ENCODE peak calls at places on chromosomes 11 and 22, in eight cellular contexts. One of them, this sample, is unnamed.

GRCh38 chr11:65742353-65742752 is 21.8 kb upstream of the RNASEH2C start:
- DNase-seq in central memory CD4-positive, alpha-beta T cell: no peak
- DNase-seq in activated T-cell treated with anti-CD3 and anti-CD28 coated beads for 24 hours: no peak
- DNase-seq in GDM1: no peak
- DNase-seq in WTC11: no peak
- DNase-seq in NCI-H1092 treated with DMSO at 0.1 percent for 48 hours: no peak
- DNase-seq in myocyte: no peak
- DNase-seq in stimulated activated effector memory CD8-positive, alpha-beta T cell treated with anti-CD3 and anti-CD28 coated beads, Interleukin-12 subunit alpha, Interleukin-12 subunit beta, amount 100 ng/mL, for 72 hours: no peak
- DNase-seq in this sample: no peak

GRCh38 chr11:106714179-106714578 is 304.1 kb downstream of the GUCY1A2 start:
- DNase-seq in central memory CD4-positive, alpha-beta T cell: no peak
- DNase-seq in activated T-cell treated with anti-CD3 and anti-CD28 coated beads for 24 hours: no peak
- DNase-seq in GDM1: no peak
- DNase-seq in WTC11: no peak
- DNase-seq in NCI-H1092 treated with DMSO at 0.1 percent for 48 hours: no peak
- DNase-seq in myocyte: no peak
- DNase-seq in stimulated activated effector memory CD8-positive, alpha-beta T cell treated with anti-CD3 and anti-CD28 coated beads, Interleukin-12 subunit alpha, Interleukin-12 subunit beta, amount 100 ng/mL, for 72 hours: no peak
- DNase-seq in this sample: no peak

GRCh38 chr11:125945011-125945796 is 640 bp upstream of the VSIG10L2 start:
- DNase-seq in central memory CD4-positive, alpha-beta T cell: no peak
- DNase-seq in activated T-cell treated with anti-CD3 and anti-CD28 coated beads for 24 hours: no peak
- DNase-seq in GDM1: no peak
- DNase-seq in WTC11: no peak
- DNase-seq in NCI-H1092 treated with DMSO at 0.1 percent for 48 hours: no peak
- DNase-seq in myocyte: no peak
- DNase-seq in stimulated activated effector memory CD8-positive, alpha-beta T cell treated with anti-CD3 and anti-CD28 coated beads, Interleukin-12 subunit alpha, Interleukin-12 subunit beta, amount 100 ng/mL, for 72 hours: no peak
- DNase-seq in this sample: no peak

GRCh38 chr22:44577391-44578114 is 79.5 kb upstream of the RTL6 start:
- DNase-seq in central memory CD4-positive, alpha-beta T cell: no peak
- DNase-seq in activated T-cell treated with anti-CD3 and anti-CD28 coated beads for 24 hours: no peak
- DNase-seq in GDM1: no peak
- DNase-seq in WTC11: no peak
- DNase-seq in NCI-H1092 treated with DMSO at 0.1 percent for 48 hours: no peak
- DNase-seq in myocyte: no peak
- DNase-seq in stimulated activated effector memory CD8-positive, alpha-beta T cell treated with anti-CD3 and anti-CD28 coated beads, Interleukin-12 subunit alpha, Interleukin-12 subunit beta, amount 100 ng/mL, for 72 hours: no peak
- DNase-seq in this sample: no peak

GRCh38 chr22:29385305-29385704 is 3.1 kb downstream of the AP1B1 start:
- DNase-seq in central memory CD4-positive, alpha-beta T cell: no peak
- DNase-seq in activated T-cell treated with anti-CD3 and anti-CD28 coated beads for 24 hours: no peak
- DNase-seq in GDM1: no peak
- DNase-seq in WTC11: no peak
- DNase-seq in NCI-H1092 treated with DMSO at 0.1 percent for 48 hours: no peak
- DNase-seq in myocyte: no peak
- DNase-seq in stimulated activated effector memory CD8-positive, alpha-beta T cell treated with anti-CD3 and anti-CD28 coated beads, Interleukin-12 subunit alpha, Interleukin-12 subunit beta, amount 100 ng/mL, for 72 hours: no peak
- DNase-seq in this sample: no peak

GRCh38 chr11:122486793-122487495 is 168.6 kb upstream of the UBASH3B start:
- DNase-seq in central memory CD4-positive, alpha-beta T cell: no peak
- DNase-seq in activated T-cell treated with anti-CD3 and anti-CD28 coated beads for 24 hours: no peak
- DNase-seq in GDM1: no peak
- DNase-seq in WTC11: peak
- DNase-seq in NCI-H1092 treated with DMSO at 0.1 percent for 48 hours: no peak
- DNase-seq in myocyte: no peak
- DNase-seq in stimulated activated effector memory CD8-positive, alpha-beta T cell treated with anti-CD3 and anti-CD28 coated beads, Interleukin-12 subunit alpha, Interleukin-12 subunit beta, amount 100 ng/mL, for 72 hours: no peak
- DNase-seq in this sample: no peak

GRCh38 chr22:20025401-20026203 is 4.7 kb downstream of the TANGO2 start:
- DNase-seq in central memory CD4-positive, alpha-beta T cell: no peak
- DNase-seq in activated T-cell treated with anti-CD3 and anti-CD28 coated beads for 24 hours: no peak
- DNase-seq in GDM1: no peak
- DNase-seq in WTC11: no peak
- DNase-seq in NCI-H1092 treated with DMSO at 0.1 percent for 48 hours: no peak
- DNase-seq in myocyte: no peak
- DNase-seq in stimulated activated effector memory CD8-positive, alpha-beta T cell treated with anti-CD3 and anti-CD28 coated beads, Interleukin-12 subunit alpha, Interleukin-12 subunit beta, amount 100 ng/mL, for 72 hours: no peak
- DNase-seq in this sample: no peak

GRCh38 chr22:43436536-43437267 is 24.9 kb downstream of the MPPED1 start:
- DNase-seq in central memory CD4-positive, alpha-beta T cell: no peak
- DNase-seq in activated T-cell treated with anti-CD3 and anti-CD28 coated beads for 24 hours: no peak
- DNase-seq in GDM1: no peak
- DNase-seq in WTC11: no peak
- DNase-seq in NCI-H1092 treated with DMSO at 0.1 percent for 48 hours: no peak
- DNase-seq in myocyte: no peak
- DNase-seq in stimulated activated effector memory CD8-positive, alpha-beta T cell treated with anti-CD3 and anti-CD28 coated beads, Interleukin-12 subunit alpha, Interleukin-12 subunit beta, amount 100 ng/mL, for 72 hours: no peak
- DNase-seq in this sample: no peak

GRCh38 chr11:65095974-65096806 is at the start of gene VPS51:
- DNase-seq in central memory CD4-positive, alpha-beta T cell: peak
- DNase-seq in activated T-cell treated with anti-CD3 and anti-CD28 coated beads for 24 hours: peak
- DNase-seq in GDM1: peak
- DNase-seq in WTC11: peak
- DNase-seq in NCI-H1092 treated with DMSO at 0.1 percent for 48 hours: peak
- DNase-seq in myocyte: peak
- DNase-seq in stimulated activated effector memory CD8-positive, alpha-beta T cell treated with anti-CD3 and anti-CD28 coated beads, Interleukin-12 subunit alpha, Interleukin-12 subunit beta, amount 100 ng/mL, for 72 hours: peak
- DNase-seq in this sample: no peak

GRCh38 chr11:63920126-63920869 is 3.3 kb upstream of the RCOR2 start:
- DNase-seq in central memory CD4-positive, alpha-beta T cell: no peak
- DNase-seq in activated T-cell treated with anti-CD3 and anti-CD28 coated beads for 24 hours: no peak
- DNase-seq in GDM1: no peak
- DNase-seq in WTC11: peak
- DNase-seq in NCI-H1092 treated with DMSO at 0.1 percent for 48 hours: no peak
- DNase-seq in myocyte: peak
- DNase-seq in stimulated activated effector memory CD8-positive, alpha-beta T cell treated with anti-CD3 and anti-CD28 coated beads, Interleukin-12 subunit alpha, Interleukin-12 subunit beta, amount 100 ng/mL, for 72 hours: no peak
- DNase-seq in this sample: no peak

GRCh38 chr11:78840623-78841022 is 266.0 kb upstream of the NARS2 start:
- DNase-seq in central memory CD4-positive, alpha-beta T cell: no peak
- DNase-seq in activated T-cell treated with anti-CD3 and anti-CD28 coated beads for 24 hours: no peak
- DNase-seq in GDM1: no peak
- DNase-seq in WTC11: no peak
- DNase-seq in NCI-H1092 treated with DMSO at 0.1 percent for 48 hours: no peak
- DNase-seq in myocyte: no peak
- DNase-seq in stimulated activated effector memory CD8-positive, alpha-beta T cell treated with anti-CD3 and anti-CD28 coated beads, Interleukin-12 subunit alpha, Interleukin-12 subunit beta, amount 100 ng/mL, for 72 hours: no peak
- DNase-seq in this sample: no peak

GRCh38 chr11:86341382-86341781 is 33.3 kb upstream of the CCDC81 start:
- DNase-seq in central memory CD4-positive, alpha-beta T cell: no peak
- DNase-seq in activated T-cell treated with anti-CD3 and anti-CD28 coated beads for 24 hours: no peak
- DNase-seq in GDM1: no peak
- DNase-seq in WTC11: no peak
- DNase-seq in NCI-H1092 treated with DMSO at 0.1 percent for 48 hours: no peak
- DNase-seq in myocyte: no peak
- DNase-seq in stimulated activated effector memory CD8-positive, alpha-beta T cell treated with anti-CD3 and anti-CD28 coated beads, Interleukin-12 subunit alpha, Interleukin-12 subunit beta, amount 100 ng/mL, for 72 hours: no peak
- DNase-seq in this sample: no peak

GRCh38 chr11:88523362-88524028 is 186.0 kb upstream of the CTSC start:
- DNase-seq in central memory CD4-positive, alpha-beta T cell: no peak
- DNase-seq in activated T-cell treated with anti-CD3 and anti-CD28 coated beads for 24 hours: no peak
- DNase-seq in GDM1: no peak
- DNase-seq in WTC11: no peak
- DNase-seq in NCI-H1092 treated with DMSO at 0.1 percent for 48 hours: no peak
- DNase-seq in myocyte: peak
- DNase-seq in stimulated activated effector memory CD8-positive, alpha-beta T cell treated with anti-CD3 and anti-CD28 coated beads, Interleukin-12 subunit alpha, Interleukin-12 subunit beta, amount 100 ng/mL, for 72 hours: no peak
- DNase-seq in this sample: no peak

GRCh38 chr11:32916994-32917393 is 24.4 kb downstream of the QSER1 start:
- DNase-seq in central memory CD4-positive, alpha-beta T cell: no peak
- DNase-seq in activated T-cell treated with anti-CD3 and anti-CD28 coated beads for 24 hours: no peak
- DNase-seq in GDM1: no peak
- DNase-seq in WTC11: no peak
- DNase-seq in NCI-H1092 treated with DMSO at 0.1 percent for 48 hours: no peak
- DNase-seq in myocyte: no peak
- DNase-seq in stimulated activated effector memory CD8-positive, alpha-beta T cell treated with anti-CD3 and anti-CD28 coated beads, Interleukin-12 subunit alpha, Interleukin-12 subunit beta, amount 100 ng/mL, for 72 hours: no peak
- DNase-seq in this sample: no peak

GRCh38 chr22:25548866-25549464 is 15.5 kb upstream of the GRK3 start:
- DNase-seq in central memory CD4-positive, alpha-beta T cell: no peak
- DNase-seq in activated T-cell treated with anti-CD3 and anti-CD28 coated beads for 24 hours: no peak
- DNase-seq in GDM1: no peak
- DNase-seq in WTC11: no peak
- DNase-seq in NCI-H1092 treated with DMSO at 0.1 percent for 48 hours: no peak
- DNase-seq in myocyte: no peak
- DNase-seq in stimulated activated effector memory CD8-positive, alpha-beta T cell treated with anti-CD3 and anti-CD28 coated beads, Interleukin-12 subunit alpha, Interleukin-12 subunit beta, amount 100 ng/mL, for 72 hours: no peak
- DNase-seq in this sample: no peak

GRCh38 chr11:120123946-120124345 is 14.0 kb downstream of the TRIM29 start:
- DNase-seq in central memory CD4-positive, alpha-beta T cell: no peak
- DNase-seq in activated T-cell treated with anti-CD3 and anti-CD28 coated beads for 24 hours: no peak
- DNase-seq in GDM1: no peak
- DNase-seq in WTC11: no peak
- DNase-seq in NCI-H1092 treated with DMSO at 0.1 percent for 48 hours: no peak
- DNase-seq in myocyte: no peak
- DNase-seq in stimulated activated effector memory CD8-positive, alpha-beta T cell treated with anti-CD3 and anti-CD28 coated beads, Interleukin-12 subunit alpha, Interleukin-12 subunit beta, amount 100 ng/mL, for 72 hours: no peak
- DNase-seq in this sample: no peak

GRCh38 chr11:76885390-76886097 is 24.8 kb downstream of the ACER3 start:
- DNase-seq in central memory CD4-positive, alpha-beta T cell: no peak
- DNase-seq in activated T-cell treated with anti-CD3 and anti-CD28 coated beads for 24 hours: no peak
- DNase-seq in GDM1: peak
- DNase-seq in WTC11: no peak
- DNase-seq in NCI-H1092 treated with DMSO at 0.1 percent for 48 hours: no peak
- DNase-seq in myocyte: peak
- DNase-seq in stimulated activated effector memory CD8-positive, alpha-beta T cell treated with anti-CD3 and anti-CD28 coated beads, Interleukin-12 subunit alpha, Interleukin-12 subunit beta, amount 100 ng/mL, for 72 hours: no peak
- DNase-seq in this sample: no peak

GRCh38 chr11:120129570-120129969 is 8.3 kb downstream of the TRIM29 start:
- DNase-seq in central memory CD4-positive, alpha-beta T cell: no peak
- DNase-seq in activated T-cell treated with anti-CD3 and anti-CD28 coated beads for 24 hours: no peak
- DNase-seq in GDM1: no peak
- DNase-seq in WTC11: peak
- DNase-seq in NCI-H1092 treated with DMSO at 0.1 percent for 48 hours: no peak
- DNase-seq in myocyte: no peak
- DNase-seq in stimulated activated effector memory CD8-positive, alpha-beta T cell treated with anti-CD3 and anti-CD28 coated beads, Interleukin-12 subunit alpha, Interleukin-12 subunit beta, amount 100 ng/mL, for 72 hours: no peak
- DNase-seq in this sample: no peak

GRCh38 chr22:24005201-24005600 is at the start of gene GSTT4:
- DNase-seq in central memory CD4-positive, alpha-beta T cell: no peak
- DNase-seq in activated T-cell treated with anti-CD3 and anti-CD28 coated beads for 24 hours: no peak
- DNase-seq in GDM1: no peak
- DNase-seq in WTC11: no peak
- DNase-seq in NCI-H1092 treated with DMSO at 0.1 percent for 48 hours: no peak
- DNase-seq in myocyte: no peak
- DNase-seq in stimulated activated effector memory CD8-positive, alpha-beta T cell treated with anti-CD3 and anti-CD28 coated beads, Interleukin-12 subunit alpha, Interleukin-12 subunit beta, amount 100 ng/mL, for 72 hours: no peak
- DNase-seq in this sample: no peak

GRCh38 chr11:90849278-90849677 is 626.4 kb upstream of the CHORDC1 start:
- DNase-seq in central memory CD4-positive, alpha-beta T cell: no peak
- DNase-seq in activated T-cell treated with anti-CD3 and anti-CD28 coated beads for 24 hours: no peak
- DNase-seq in GDM1: no peak
- DNase-seq in WTC11: no peak
- DNase-seq in NCI-H1092 treated with DMSO at 0.1 percent for 48 hours: no peak
- DNase-seq in myocyte: no peak
- DNase-seq in stimulated activated effector memory CD8-positive, alpha-beta T cell treated with anti-CD3 and anti-CD28 coated beads, Interleukin-12 subunit alpha, Interleukin-12 subunit beta, amount 100 ng/mL, for 72 hours: no peak
- DNase-seq in this sample: no peak

GRCh38 chr11:119751281-119752060 is 22.5 kb upstream of the NECTIN1 start:
- DNase-seq in central memory CD4-positive, alpha-beta T cell: no peak
- DNase-seq in activated T-cell treated with anti-CD3 and anti-CD28 coated beads for 24 hours: no peak
- DNase-seq in GDM1: no peak
- DNase-seq in WTC11: no peak
- DNase-seq in NCI-H1092 treated with DMSO at 0.1 percent for 48 hours: no peak
- DNase-seq in myocyte: no peak
- DNase-seq in stimulated activated effector memory CD8-positive, alpha-beta T cell treated with anti-CD3 and anti-CD28 coated beads, Interleukin-12 subunit alpha, Interleukin-12 subunit beta, amount 100 ng/mL, for 72 hours: no peak
- DNase-seq in this sample: no peak

GRCh38 chr11:63919267-63920125 is 2.5 kb upstream of the RCOR2 start:
- DNase-seq in central memory CD4-positive, alpha-beta T cell: no peak
- DNase-seq in activated T-cell treated with anti-CD3 and anti-CD28 coated beads for 24 hours: no peak
- DNase-seq in GDM1: no peak
- DNase-seq in WTC11: peak
- DNase-seq in NCI-H1092 treated with DMSO at 0.1 percent for 48 hours: no peak
- DNase-seq in myocyte: no peak
- DNase-seq in stimulated activated effector memory CD8-positive, alpha-beta T cell treated with anti-CD3 and anti-CD28 coated beads, Interleukin-12 subunit alpha, Interleukin-12 subunit beta, amount 100 ng/mL, for 72 hours: no peak
- DNase-seq in this sample: no peak